ENCODE peak calls at places on chromosomes 11 and 22, in six cellular contexts. One of them, this sample, is unnamed. For H3K9me3, the result is how much of the 10 kb centered on the place peaks cover.

GRCh38 chr11:19589567-19590260 is 122.9 kb upstream of the NAV2 start:
- DNase-seq in aorta: no peak
- DNase-seq in PC-9: no peak
- DNase-seq in A549: no peak
- DNase-seq in lower lobe of right lung: no peak
- DNase-seq in ovary: no peak
- DNase-seq in this sample: no peak

GRCh38 chr11:118339281-118340045 is 3.0 kb downstream of the CD3D start:
- DNase-seq in aorta: no peak
- DNase-seq in PC-9: no peak
- DNase-seq in A549: no peak
- DNase-seq in lower lobe of right lung: no peak
- DNase-seq in ovary: no peak
- DNase-seq in this sample: no peak

GRCh38 chr11:120172054-120172881 is 34.4 kb upstream of the TRIM29 start:
- DNase-seq in PC-9: peak
- DNase-seq in lower lobe of right lung: peak
- DNase-seq in aorta: peak
- DNase-seq in A549: peak
- DNase-seq in ovary: peak
- DNase-seq in this sample: peak

GRCh38 chr11:69000831-69001245 is 12.2 kb downstream of the MRGPRF start:
- DNase-seq in PC-9: peak
- DNase-seq in A549: peak
- DNase-seq in lower lobe of right lung: peak
- DNase-seq in aorta: peak
- DNase-seq in ovary: peak
- DNase-seq in this sample: peak

GRCh38 chr22:44332946-44333345 is 20.2 kb upstream of the SHISAL1 start:
- DNase-seq in PC-9: no peak
- DNase-seq in ovary: no peak
- DNase-seq in aorta: no peak
- DNase-seq in lower lobe of right lung: no peak
- DNase-seq in A549: no peak
- DNase-seq in this sample: no peak

GRCh38 chr11:78325274-78325781 is 92.3 kb downstream of the GAB2 start:
- DNase-seq in PC-9: no peak
- DNase-seq in A549: no peak
- DNase-seq in lower lobe of right lung: no peak
- DNase-seq in aorta: no peak
- DNase-seq in ovary: no peak
- DNase-seq in this sample: no peak

GRCh38 chr22:40665312-40665711 is 14.0 kb upstream of the MCHR1 start:
- DNase-seq in A549: no peak
- DNase-seq in ovary: peak
- DNase-seq in aorta: peak
- DNase-seq in PC-9: no peak
- DNase-seq in lower lobe of right lung: no peak
- DNase-seq in this sample: no peak

GRCh38 chr22:44394246-44395115 is 81.7 kb upstream of the SHISAL1 start:
- DNase-seq in lower lobe of right lung: no peak
- DNase-seq in ovary: peak
- DNase-seq in PC-9: peak
- DNase-seq in A549: no peak
- DNase-seq in aorta: peak
- DNase-seq in this sample: peak

GRCh38 chr22:20080445-20080775 is 369 bp downstream of the DGCR8 start:
- DNase-seq in A549: peak
- DNase-seq in aorta: peak
- DNase-seq in PC-9: no peak
- DNase-seq in lower lobe of right lung: peak
- DNase-seq in ovary: peak
- DNase-seq in this sample: peak

GRCh38 chr11:69880803-69881445 is 61.7 kb upstream of the FGF3 start:
- DNase-seq in A549: no peak
- DNase-seq in PC-9: no peak
- DNase-seq in ovary: no peak
- DNase-seq in aorta: peak
- DNase-seq in lower lobe of right lung: peak
- DNase-seq in this sample: no peak

GRCh38 chr11:44609028-44609782 is 43.7 kb downstream of the CD82 start:
- DNase-seq in A549: no peak
- DNase-seq in ovary: no peak
- DNase-seq in lower lobe of right lung: no peak
- DNase-seq in PC-9: no peak
- DNase-seq in aorta: no peak
- DNase-seq in this sample: no peak

GRCh38 chr11:17602105-17603001 is 55.3 kb downstream of the OTOG start:
- DNase-seq in lower lobe of right lung: no peak
- DNase-seq in aorta: peak
- DNase-seq in A549: no peak
- DNase-seq in ovary: no peak
- DNase-seq in PC-9: no peak
- DNase-seq in this sample: no peak

GRCh38 chr11:27194976-27195375 is 154.4 kb downstream of the BBOX1 start:
- DNase-seq in PC-9: no peak
- DNase-seq in aorta: no peak
- DNase-seq in ovary: no peak
- DNase-seq in lower lobe of right lung: no peak
- DNase-seq in A549: no peak
- DNase-seq in this sample: no peak

GRCh38 chr11:8689726-8690255 is 7.2 kb downstream of the RPL27A start:
- DNase-seq in aorta: no peak
- DNase-seq in A549: no peak
- DNase-seq in ovary: no peak
- DNase-seq in lower lobe of right lung: no peak
- DNase-seq in PC-9: no peak
- DNase-seq in this sample: no peak

GRCh38 chr22:35301370-35301874 is 1.7 kb downstream of the TOM1 start:
- DNase-seq in PC-9: peak
- DNase-seq in ovary: no peak
- DNase-seq in aorta: no peak
- DNase-seq in lower lobe of right lung: peak
- DNase-seq in A549: peak
- DNase-seq in this sample: peak

GRCh38 chr22:18118345-18118915 is 7.8 kb downstream of the TUBA8 start:
- DNase-seq in PC-9: no peak
- DNase-seq in A549: no peak
- DNase-seq in ovary: no peak
- DNase-seq in aorta: peak
- DNase-seq in lower lobe of right lung: no peak
- DNase-seq in this sample: no peak

GRCh38 chr22:26828311-26828710 is 170.9 kb downstream of the MIAT start:
- DNase-seq in aorta: no peak
- DNase-seq in PC-9: no peak
- DNase-seq in A549: no peak
- DNase-seq in ovary: no peak
- DNase-seq in lower lobe of right lung: no peak
- DNase-seq in this sample: no peak

GRCh38 chr11:46360878-46361277 is 13.6 kb downstream of the DGKZ start:
- DNase-seq in ovary: no peak
- DNase-seq in PC-9: no peak
- DNase-seq in A549: no peak
- DNase-seq in lower lobe of right lung: peak
- DNase-seq in aorta: no peak
- DNase-seq in this sample: no peak

GRCh38 chr11:12433571-12434061 is 56.2 kb downstream of the PARVA start:
- DNase-seq in A549: no peak
- DNase-seq in ovary: no peak
- DNase-seq in lower lobe of right lung: no peak
- DNase-seq in PC-9: no peak
- DNase-seq in aorta: peak
- DNase-seq in this sample: no peak

GRCh38 chr11:31535479-31535878 is 25.9 kb downstream of the ELP4 start:
- DNase-seq in ovary: no peak
- DNase-seq in lower lobe of right lung: no peak
- DNase-seq in A549: no peak
- DNase-seq in PC-9: no peak
- DNase-seq in aorta: no peak
- DNase-seq in this sample: no peak

GRCh38 chr11:6778518-6778917 is 4.3 kb upstream of the OR2AG1 start:
- DNase-seq in PC-9: no peak
- DNase-seq in lower lobe of right lung: no peak
- DNase-seq in aorta: no peak
- DNase-seq in A549: no peak
- DNase-seq in ovary: no peak
- DNase-seq in this sample: no peak

GRCh38 chr11:68051191-68052136 is 12.6 kb downstream of the TCIRG1 start:
- DNase-seq in lower lobe of right lung: no peak
- DNase-seq in A549: no peak
- DNase-seq in aorta: no peak
- DNase-seq in ovary: peak
- DNase-seq in PC-9: no peak
- DNase-seq in this sample: no peak

GRCh38 chr11:30128269-30128932 is 102.4 kb upstream of the FSHB start:
- DNase-seq in A549: peak
- DNase-seq in lower lobe of right lung: no peak
- DNase-seq in aorta: no peak
- DNase-seq in PC-9: no peak
- DNase-seq in ovary: no peak
- DNase-seq in this sample: no peak

GRCh38 chr22:27312567-27313507 is 488.7 kb downstream of the MN1 start:
- DNase-seq in lower lobe of right lung: no peak
- DNase-seq in ovary: no peak
- DNase-seq in PC-9: peak
- DNase-seq in A549: no peak
- DNase-seq in aorta: no peak
- DNase-seq in this sample: no peak

GRCh38 chr11:27248430-27249207 is 114.4 kb downstream of the CCDC34 start:
- DNase-seq in PC-9: no peak
- DNase-seq in lower lobe of right lung: no peak
- DNase-seq in aorta: no peak
- DNase-seq in A549: no peak
- DNase-seq in ovary: no peak
- DNase-seq in this sample: no peak

GRCh38 chr11:70910835-70911234 is 341.5 kb downstream of the SHANK2 start:
- DNase-seq in ovary: no peak
- DNase-seq in aorta: peak
- DNase-seq in PC-9: no peak
- DNase-seq in lower lobe of right lung: no peak
- DNase-seq in A549: no peak
- DNase-seq in this sample: no peak

GRCh38 chr11:18393581-18394299 is 623 bp upstream of the LDHA start:
- DNase-seq in A549: no peak
- DNase-seq in lower lobe of right lung: no peak
- DNase-seq in ovary: no peak
- DNase-seq in PC-9: no peak
- DNase-seq in aorta: no peak
- DNase-seq in this sample: peak

GRCh38 chr11:130435671-130436070 is 7.3 kb upstream of the ADAMTS8 start:
- DNase-seq in ovary: no peak
- DNase-seq in lower lobe of right lung: no peak
- DNase-seq in aorta: no peak
- DNase-seq in A549: no peak
- DNase-seq in PC-9: no peak
- DNase-seq in this sample: no peak

GRCh38 chr11:6249822-6250555 is 9.6 kb upstream of the CCKBR start:
- DNase-seq in PC-9: no peak
- DNase-seq in A549: peak
- DNase-seq in ovary: peak
- DNase-seq in lower lobe of right lung: no peak
- DNase-seq in aorta: peak
- DNase-seq in this sample: peak

GRCh38 chr22:45476814-45477213 is 25.9 kb upstream of the FBLN1 start:
- DNase-seq in A549: no peak
- DNase-seq in aorta: peak
- DNase-seq in PC-9: no peak
- DNase-seq in lower lobe of right lung: no peak
- DNase-seq in ovary: peak
- DNase-seq in this sample: no peak

GRCh38 chr11:3369366-3369765 is 9.6 kb downstream of the ZNF195 start:
- DNase-seq in lower lobe of right lung: no peak
- DNase-seq in A549: no peak
- DNase-seq in ovary: no peak
- DNase-seq in aorta: no peak
- DNase-seq in PC-9: no peak
- DNase-seq in this sample: no peak
- H3K9me3 ChIP-seq in lower lobe of right lung: under half
- H3K9me3 ChIP-seq in A549: half or more
- H3K9me3 ChIP-seq in ovary: under half
- H3K9me3 ChIP-seq in aorta: under half
- H3K9me3 ChIP-seq in PC-9: under half
- H3K9me3 ChIP-seq in this sample: under half

GRCh38 chr22:32920032-32920628 is 118.6 kb downstream of the TIMP3 start:
- DNase-seq in lower lobe of right lung: no peak
- DNase-seq in PC-9: no peak
- DNase-seq in aorta: no peak
- DNase-seq in ovary: peak
- DNase-seq in A549: no peak
- DNase-seq in this sample: peak
- H3K27ac ChIP-seq in lower lobe of right lung: no peak
- H3K27ac ChIP-seq in PC-9: no peak
- H3K27ac ChIP-seq in aorta: no peak
- H3K27ac ChIP-seq in ovary: no peak
- H3K27ac ChIP-seq in A549: no peak
- H3K27ac ChIP-seq in this sample: no peak

GRCh38 chr22:22245935-22246525 is 1.4 kb downstream of the VPREB1 start:
- DNase-seq in A549: no peak
- DNase-seq in PC-9: no peak
- DNase-seq in ovary: no peak
- DNase-seq in lower lobe of right lung: no peak
- DNase-seq in aorta: no peak
- DNase-seq in this sample: no peak
- H3K4me3 ChIP-seq in A549: no peak
- H3K4me3 ChIP-seq in PC-9: no peak
- H3K4me3 ChIP-seq in ovary: no peak
- H3K4me3 ChIP-seq in lower lobe of right lung: no peak
- H3K4me3 ChIP-seq in aorta: no peak
- H3K4me3 ChIP-seq in this sample: no peak

DNA sequence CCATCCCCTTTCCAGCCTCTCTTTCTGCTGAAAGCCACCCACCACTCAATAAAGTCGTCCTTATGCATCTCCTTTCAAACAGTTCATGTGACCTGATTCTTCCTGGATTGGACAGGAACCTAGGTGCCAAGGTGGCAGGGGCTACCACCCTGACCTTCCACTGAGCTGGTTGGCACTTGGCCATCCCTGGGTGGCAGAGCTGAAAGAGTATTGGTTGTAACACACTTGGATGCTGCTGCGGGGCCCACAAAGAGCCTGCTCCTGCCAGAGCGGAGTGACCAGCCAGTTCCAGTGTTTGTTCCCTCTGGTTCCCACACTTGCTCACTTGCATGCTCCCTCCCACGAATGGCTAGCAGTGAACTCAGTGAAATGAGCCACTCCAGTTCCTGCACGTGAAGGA is 57.2 kb upstream of the OR4C15 start:
- DNase-seq in ovary: no peak
- DNase-seq in PC-9: peak
- DNase-seq in aorta: no peak
- DNase-seq in lower lobe of right lung: no peak
- DNase-seq in A549: no peak
- DNase-seq in this sample: no peak
- H3K9me3 ChIP-seq in ovary: under half
- H3K9me3 ChIP-seq in PC-9: under half
- H3K9me3 ChIP-seq in aorta: under half
- H3K9me3 ChIP-seq in lower lobe of right lung: under half
- H3K9me3 ChIP-seq in A549: under half
- H3K9me3 ChIP-seq in this sample: under half

GRCh38 chr11:76329084-76329648 is 51.8 kb downstream of the THAP12 start:
- DNase-seq in ovary: no peak
- DNase-seq in lower lobe of right lung: peak
- DNase-seq in aorta: no peak
- DNase-seq in PC-9: no peak
- DNase-seq in A549: no peak
- DNase-seq in this sample: no peak
- H3K27ac ChIP-seq in ovary: no peak
- H3K27ac ChIP-seq in lower lobe of right lung: no peak
- H3K27ac ChIP-seq in aorta: no peak
- H3K27ac ChIP-seq in PC-9: no peak
- H3K27ac ChIP-seq in A549: no peak
- H3K27ac ChIP-seq in this sample: no peak